ENCODE peak calls at places on chromosomes 2 and 18, in seven cellular contexts. Z, O, P, M, C, N and U are unnamed samples. For H3K4me1, the result is how much of the 10 kb centered on the place peaks cover.

GRCh38 chr2:168920504-168921157 is 19.5 kb downstream of the G6PC2 start:
- DNase-seq in Z (no peak), O (no peak), P (peak), M (no peak), C (peak), N (no peak), U (peak)

GRCh38 chr2:199717587-199717907 is 133.4 kb downstream of the FTCDNL1 start:
- DNase-seq in Z (no peak), O (no peak), P (no peak), M (no peak), C (no peak), N (no peak), U (no peak)

GRCh38 chr2:181774601-181775179 is 94.4 kb upstream of the NEUROD1 start:
- DNase-seq in Z (no peak), O (no peak), P (peak), M (no peak), C (peak), N (no peak), U (no peak)

GRCh38 chr2:151408788-151409600 is 708 bp upstream of the RIF1 start:
- DNase-seq in Z (no peak), O (no peak), P (no peak), M (no peak), C (no peak), N (no peak), U (peak)

GRCh38 chr2:13522917-13523821 is 806.4 kb downstream of the TRIB2 start:
- DNase-seq in Z (no peak), O (peak), P (no peak), M (peak), C (peak), N (no peak), U (no peak)

GRCh38 chr2:58928942-58929341 is 687.8 kb upstream of the FANCL start:
- DNase-seq in Z (no peak), O (no peak), P (no peak), M (no peak), C (no peak), N (no peak), U (no peak)

GRCh38 chr2:181465686-181466375 is 8.6 kb downstream of the ITGA4 start:
- DNase-seq in Z (no peak), O (no peak), P (no peak), M (no peak), C (peak), N (no peak), U (no peak)

GRCh38 chr2:20632446-20632990 is 18.4 kb downstream of the HS1BP3 start:
- DNase-seq in Z (no peak), O (no peak), P (no peak), M (peak), C (no peak), N (no peak), U (no peak)

GRCh38 chr2:216082388-216082733 is 642 bp downstream of the TMEM169 start:
- DNase-seq in Z (no peak), O (no peak), P (no peak), M (no peak), C (no peak), N (no peak), U (no peak)

GRCh38 chr2:8576525-8577157 is 105.2 kb upstream of the ID2 start:
- DNase-seq in Z (no peak), O (no peak), P (no peak), M (no peak), C (no peak), N (peak), U (peak)

GRCh38 chr2:233413529-233414272 is 59.4 kb downstream of the DGKD start:
- DNase-seq in Z (peak), O (peak), P (peak), M (peak), C (peak), N (no peak), U (peak)

GRCh38 chr2:158493458-158493857 is 36.7 kb downstream of the PKP4 start:
- DNase-seq in Z (no peak), O (no peak), P (no peak), M (no peak), C (peak), N (no peak), U (no peak)

GRCh38 chr2:71454221-71455010 is 1.1 kb downstream of the DYSF start:
- DNase-seq in Z (no peak), O (no peak), P (no peak), M (peak), C (no peak), N (peak), U (no peak)

GRCh38 chr2:73852020-73852419 is 23.3 kb downstream of the STAMBP start:
- DNase-seq in Z (no peak), O (no peak), P (peak), M (no peak), C (peak), N (no peak), U (no peak)

GRCh38 chr2:43387092-43388062 is 161.0 kb upstream of the ZFP36L2 start:
- DNase-seq in Z (no peak), O (no peak), P (no peak), M (no peak), C (peak), N (no peak), U (no peak)

GRCh38 chr2:219570924-219571310 is 422 bp downstream of the OBSL1 start:
- DNase-seq in Z (no peak), O (no peak), P (no peak), M (no peak), C (peak), N (no peak), U (peak)

GRCh38 chr2:191329841-191330240 is 84.6 kb downstream of the MYO1B start:
- DNase-seq in Z (no peak), O (no peak), P (no peak), M (no peak), C (no peak), N (no peak), U (no peak)

GRCh38 chr18:4142876-4143275 is 312.2 kb downstream of the DLGAP1 start:
- DNase-seq in Z (no peak), O (no peak), P (no peak), M (no peak), C (no peak), N (no peak), U (no peak)

GRCh38 chr2:120635146-120635545 is 100.5 kb upstream of the GLI2 start:
- DNase-seq in Z (no peak), O (no peak), P (no peak), M (no peak), C (no peak), N (no peak), U (no peak)

GRCh38 chr2:50863856-50864255 is 168.1 kb downstream of the NRXN1 start:
- DNase-seq in Z (no peak), O (no peak), P (no peak), M (no peak), C (no peak), N (no peak), U (no peak)

GRCh38 chr2:237096911-237097310 is 11.2 kb downstream of the COPS8 start:
- DNase-seq in Z (no peak), O (no peak), P (no peak), M (peak), C (peak), N (no peak), U (peak)

GRCh38 chr2:58965602-58966001 is 724.5 kb upstream of the FANCL start:
- DNase-seq in Z (no peak), O (no peak), P (no peak), M (no peak), C (no peak), N (no peak), U (no peak)

DNA sequence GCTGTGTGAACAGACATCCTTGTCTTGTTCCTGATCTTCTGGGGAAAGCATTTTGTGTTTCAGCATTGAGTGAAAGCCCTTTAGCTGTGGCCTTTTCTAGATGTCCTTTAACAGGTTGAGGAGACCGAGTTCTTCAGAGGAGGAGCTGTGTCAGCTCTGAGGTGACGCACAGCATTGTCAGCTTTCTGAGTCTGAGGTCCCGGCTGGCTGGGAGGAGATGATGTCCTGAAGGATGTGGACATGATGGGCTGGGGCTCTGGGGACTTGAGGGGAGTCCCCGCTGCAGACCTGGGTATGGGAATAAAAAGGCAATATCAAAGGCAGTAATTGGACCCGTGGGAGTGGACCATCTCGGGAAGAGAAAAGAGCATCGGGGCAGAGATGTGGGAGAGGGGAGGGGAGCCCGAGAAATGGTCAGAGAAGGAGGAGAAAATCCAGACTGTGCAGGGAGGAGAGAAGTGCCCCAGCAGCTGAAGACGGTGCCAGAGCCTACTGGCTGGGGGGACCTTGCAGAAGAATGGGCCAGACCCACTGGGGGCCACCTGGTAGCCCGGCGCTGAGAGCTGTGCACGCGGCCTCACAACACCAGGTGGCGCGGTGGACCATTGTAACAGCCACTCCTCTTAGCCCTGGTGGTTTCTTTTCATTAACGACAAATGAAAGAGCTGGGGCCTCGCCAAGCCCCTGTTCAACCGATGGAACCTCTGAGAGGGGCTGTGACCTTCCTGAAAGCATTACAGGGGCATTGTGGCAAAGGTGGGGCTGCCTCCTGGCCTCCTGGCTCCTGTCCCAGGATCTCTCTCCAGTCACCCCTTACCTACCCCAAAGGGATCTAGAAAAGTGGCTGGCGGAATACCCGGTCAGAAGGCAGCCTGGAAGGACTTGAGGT is 61.6 kb downstream of the ST3GAL5 start:
- DNase-seq in Z (peak), O (peak), P (peak), M (peak), C (peak), N (peak), U (peak)
- H3K4me3 ChIP-seq in Z (no peak), O (peak), P (peak), M (peak), C (no peak), N (no peak), U (no peak)

DNA sequence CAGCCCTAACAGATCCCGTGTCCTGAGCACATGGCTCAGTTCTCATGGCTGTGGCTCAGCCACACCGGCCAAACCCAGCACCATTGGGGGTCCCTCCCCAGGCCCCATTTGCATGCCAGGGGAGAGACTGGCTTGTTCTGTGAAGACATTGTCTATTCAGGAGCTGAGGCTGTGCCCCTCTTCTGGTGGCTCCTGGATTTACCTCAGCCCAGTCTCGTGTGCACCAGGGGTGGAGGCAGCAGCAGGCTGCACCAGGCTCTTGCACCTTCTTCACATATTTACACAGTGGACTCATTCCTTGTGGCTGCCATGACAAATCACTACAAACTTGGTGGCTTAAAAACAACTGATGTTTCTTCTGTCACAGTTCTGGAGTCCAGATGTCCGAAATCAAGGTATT is 92.4 kb upstream of the ITGA6 start:
- DNase-seq in Z (no peak), O (no peak), P (no peak), M (no peak), C (no peak), N (no peak), U (no peak)
- H3K4me1 ChIP-seq in Z (under half), O (under half), P (under half), M (under half), C (under half), N (under half), U (under half)

GRCh38 chr2:55136138-55136541 is 85.9 kb upstream of the RTN4 start:
- DNase-seq in Z (no peak), O (no peak), P (no peak), M (no peak), C (no peak), N (no peak), U (no peak)

GRCh38 chr2:55134316-55134706 is 84.1 kb upstream of the RTN4 start:
- DNase-seq in Z (no peak), O (no peak), P (no peak), M (no peak), C (no peak), N (no peak), U (no peak)

GRCh38 chr2:55137024-55137958 is 87.0 kb upstream of the RTN4 start:
- DNase-seq in Z (no peak), O (no peak), P (no peak), M (no peak), C (no peak), N (no peak), U (no peak)

GRCh38 chr2:55130849-55131248 is 80.6 kb upstream of the RTN4 start:
- DNase-seq in Z (no peak), O (no peak), P (no peak), M (no peak), C (no peak), N (no peak), U (no peak)

GRCh38 chr2:55133467-55134315 is 83.4 kb upstream of the RTN4 start:
- DNase-seq in Z (peak), O (peak), P (peak), M (no peak), C (peak), N (peak), U (peak)
- H3K4me3 ChIP-seq in Z (peak), O (peak), P (no peak), M (peak), C (peak), N (peak), U (peak)

GRCh38 chr2:127807678-127808353 is 3.2 kb downstream of the WDR33 start:
- DNase-seq in Z (no peak), O (no peak), P (no peak), M (no peak), C (no peak), N (no peak), U (no peak)

GRCh38 chr2:127810156-127810636 is 775 bp downstream of the WDR33 start:
- DNase-seq in Z (no peak), O (no peak), P (no peak), M (no peak), C (peak), N (no peak), U (no peak)

GRCh38 chr2:127811397-127811860 is 458 bp upstream of the WDR33 start:
- DNase-seq in Z (no peak), O (no peak), P (no peak), M (no peak), C (no peak), N (no peak), U (no peak)

GRCh38 chr2:127811922-127812321 is 951 bp upstream of the WDR33 start:
- DNase-seq in Z (no peak), O (no peak), P (no peak), M (no peak), C (no peak), N (no peak), U (no peak)

GRCh38 chr2:127810637-127811396 is at the start of gene WDR33:
- DNase-seq in Z (peak), O (peak), P (peak), M (peak), C (peak), N (peak), U (peak)
- H3K4me1 ChIP-seq in Z (under half), O (under half), P (under half), M (under half), C (under half), N (under half), U (under half)

GRCh38 chr18:78974115-78974740 is 5.4 kb upstream of the SALL3 start:
- DNase-seq in Z (no peak), O (no peak), P (no peak), M (no peak), C (no peak), N (no peak), U (no peak)
- H3K4me3 ChIP-seq in Z (no peak), O (no peak), P (no peak), M (peak), C (no peak), N (no peak), U (no peak)